ENCODE peak calls at places on chromosomes 13 and 19, in four cellular contexts. C is RWPE2, G is coronary artery, I is adrenal gland. O is an unnamed sample.

GRCh38 chr13:23963947-23964346 is 66.6 kb upstream of the C1QTNF9B start:
- DNase-seq in C (no peak), G (no peak), I (no peak), O (no peak)

GRCh38 chr13:66222926-66223325 is 1007.2 kb downstream of the PCDH9 start:
- DNase-seq in C (no peak), G (no peak), I (no peak), O (no peak)

GRCh38 chr19:58566989-58567388 is 6.1 kb downstream of the MZF1 start:
- DNase-seq in C (no peak), G (no peak), I (peak), O (no peak)

GRCh38 chr13:59269476-59269875 is 894.3 kb downstream of the DIAPH3 start:
- DNase-seq in C (no peak), G (no peak), I (no peak), O (no peak)

GRCh38 chr19:2315818-2316353 is 7.9 kb upstream of the LINGO3 start:
- DNase-seq in C (no peak), G (no peak), I (peak), O (no peak)

GRCh38 chr13:35724480-35724879 is 248.0 kb upstream of the MAB21L1 start:
- DNase-seq in C (no peak), G (no peak), I (no peak), O (no peak)

GRCh38 chr13:98473135-98473791 is 103.6 kb downstream of the STK24 start:
- DNase-seq in C (no peak), G (no peak), I (no peak), O (no peak)

GRCh38 chr13:28474491-28475134 is 20.3 kb downstream of the FLT1 start:
- DNase-seq in C (no peak), G (no peak), I (no peak), O (no peak)

GRCh38 chr19:10566658-10567410 is 1.0 kb upstream of the KRI1 start:
- DNase-seq in C (no peak), G (peak), I (no peak), O (no peak)

GRCh38 chr13:76527041-76527440 is 359.2 kb downstream of the KCTD12 start:
- DNase-seq in C (no peak), G (no peak), I (no peak), O (no peak)

GRCh38 chr13:59494560-59494970 is 669.2 kb downstream of the DIAPH3 start:
- DNase-seq in C (no peak), G (no peak), I (peak), O (no peak)

GRCh38 chr19:39637891-39638290 is 17.8 kb upstream of the LGALS16 start:
- DNase-seq in C (no peak), G (no peak), I (no peak), O (no peak)

GRCh38 chr13:111909501-111909900 is 157.4 kb upstream of the SOX1 start:
- DNase-seq in C (no peak), G (peak), I (no peak), O (peak)

GRCh38 chr13:106182404-106182803 is 353.1 kb downstream of the EFNB2 start:
- DNase-seq in C (no peak), G (no peak), I (no peak), O (no peak)

GRCh38 chr13:28527629-28528028 is 32.7 kb upstream of the FLT1 start:
- DNase-seq in C (no peak), G (no peak), I (no peak), O (no peak)

GRCh38 chr19:17358395-17358794 is 18.7 kb downstream of the PLVAP start:
- DNase-seq in C (no peak), G (no peak), I (peak), O (no peak)

GRCh38 chr19:39059302-39059701 is 24.9 kb upstream of the ACP7 start:
- DNase-seq in C (no peak), G (no peak), I (no peak), O (no peak)

GRCh38 chr13:33347866-33348265 is 62.3 kb upstream of the STARD13 start:
- DNase-seq in C (no peak), G (no peak), I (no peak), O (no peak)

GRCh38 chr13:98761126-98761978 is 8.9 kb upstream of the SLC15A1 start:
- DNase-seq in C (no peak), G (no peak), I (peak), O (no peak)

GRCh38 chr13:79128158-79128557 is 277.9 kb downstream of the RBM26 start:
- DNase-seq in C (no peak), G (no peak), I (no peak), O (no peak)

GRCh38 chr19:5567971-5568407 is 236 bp upstream of the TINCR start:
- DNase-seq in C (no peak), G (no peak), I (no peak), O (no peak)

GRCh38 chr13:36814465-36814864 is 4.6 kb upstream of the RFXAP start:
- DNase-seq in C (no peak), G (no peak), I (no peak), O (no peak)

GRCh38 chr19:1456121-1456900 is 6.4 kb downstream of the APC2 start:
- DNase-seq in C (no peak), G (no peak), I (no peak), O (no peak)

GRCh38 chr19:14916848-14917247 is 24.4 kb upstream of the OR7C2 start:
- DNase-seq in C (no peak), G (no peak), I (no peak), O (no peak)

GRCh38 chr13:112072531-112073244 is 5.7 kb downstream of the SOX1 start:
- DNase-seq in C (peak), G (no peak), I (no peak), O (no peak)

GRCh38 chr19:30788105-30788765 is 416.1 kb downstream of the ZNF536 start:
- DNase-seq in C (no peak), G (no peak), I (no peak), O (peak)

GRCh38 chr19:5121286-5122120 is 152.6 kb downstream of the KDM4B start:
- DNase-seq in C (no peak), G (no peak), I (no peak), O (no peak)

GRCh38 chr13:112443191-112444000 is 67.2 kb downstream of the SPACA7 start:
- DNase-seq in C (no peak), G (peak), I (peak), O (peak)

DNA sequence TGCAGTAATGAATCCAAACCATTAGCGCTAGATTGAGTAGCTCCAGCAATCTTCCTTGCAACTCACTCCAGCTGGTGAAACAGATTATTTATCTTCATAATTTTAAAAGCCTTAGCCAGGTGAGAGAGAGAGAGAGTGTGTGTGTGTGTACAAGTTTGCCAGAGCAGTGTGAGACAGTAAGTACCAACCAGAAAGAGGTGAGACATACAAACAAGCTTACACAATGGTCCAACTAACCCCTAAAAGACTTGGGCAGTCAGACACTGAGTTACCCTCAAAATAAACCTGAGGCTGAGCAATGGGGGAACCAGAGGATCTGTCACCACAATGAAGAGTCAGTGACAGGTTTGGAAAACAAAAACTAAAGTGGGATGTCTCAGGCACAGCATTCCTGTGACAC is 8.1 kb upstream of the THSD1 start:
- DNase-seq in C (no peak), G (no peak), I (no peak), O (no peak)
- TF ChIP-seq CTCF in C (no peak), G (no peak), I (no peak), O (no peak)

DNA sequence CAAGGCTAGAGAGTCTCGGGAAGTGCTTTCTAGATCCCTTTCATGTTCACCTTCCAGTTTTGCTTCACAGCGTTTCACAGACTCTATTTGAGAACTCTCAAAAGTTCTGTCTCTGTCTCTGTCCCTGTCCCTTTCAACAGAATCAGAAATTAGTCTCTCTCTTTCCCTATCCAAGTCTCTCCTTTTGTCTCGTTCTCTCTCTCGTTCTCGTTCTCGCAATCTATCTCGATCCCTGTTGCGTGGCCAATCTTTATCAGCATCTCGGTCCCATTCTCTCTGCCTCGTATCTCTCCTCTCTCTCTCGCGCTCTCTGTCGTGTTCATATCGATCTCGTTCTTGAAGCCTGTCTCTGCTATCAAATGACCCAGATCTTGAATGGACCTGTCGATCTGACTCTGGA is 85.0 kb downstream of the ZC3H13 start:
- DNase-seq in C (no peak), G (no peak), I (no peak), O (no peak)
- H3K4me3 ChIP-seq in C (no peak), G (no peak), I (no peak), O (no peak)

DNA sequence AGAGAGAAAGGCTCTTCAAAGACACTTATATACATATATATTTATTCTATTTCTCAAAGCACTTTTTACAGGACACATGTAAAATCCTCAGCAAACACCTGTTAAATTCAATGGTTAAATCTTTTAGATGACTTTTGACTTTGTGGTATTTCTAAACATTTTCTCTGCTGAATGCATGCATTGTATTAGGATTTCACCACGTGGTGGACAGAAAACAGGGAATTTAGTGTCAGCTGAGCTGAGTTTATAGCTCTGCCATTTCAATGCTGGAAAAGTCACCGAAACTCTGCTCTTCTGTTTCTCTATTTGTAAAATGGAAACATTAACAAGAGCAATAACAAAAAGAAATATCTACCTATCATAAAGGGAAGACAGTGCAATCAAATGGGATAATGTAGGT is 375.6 kb downstream of the ENOX1 start:
- DNase-seq in C (no peak), G (no peak), I (no peak), O (no peak)
- H3K27ac ChIP-seq in C (no peak), G (no peak), I (no peak), O (no peak)

DNA sequence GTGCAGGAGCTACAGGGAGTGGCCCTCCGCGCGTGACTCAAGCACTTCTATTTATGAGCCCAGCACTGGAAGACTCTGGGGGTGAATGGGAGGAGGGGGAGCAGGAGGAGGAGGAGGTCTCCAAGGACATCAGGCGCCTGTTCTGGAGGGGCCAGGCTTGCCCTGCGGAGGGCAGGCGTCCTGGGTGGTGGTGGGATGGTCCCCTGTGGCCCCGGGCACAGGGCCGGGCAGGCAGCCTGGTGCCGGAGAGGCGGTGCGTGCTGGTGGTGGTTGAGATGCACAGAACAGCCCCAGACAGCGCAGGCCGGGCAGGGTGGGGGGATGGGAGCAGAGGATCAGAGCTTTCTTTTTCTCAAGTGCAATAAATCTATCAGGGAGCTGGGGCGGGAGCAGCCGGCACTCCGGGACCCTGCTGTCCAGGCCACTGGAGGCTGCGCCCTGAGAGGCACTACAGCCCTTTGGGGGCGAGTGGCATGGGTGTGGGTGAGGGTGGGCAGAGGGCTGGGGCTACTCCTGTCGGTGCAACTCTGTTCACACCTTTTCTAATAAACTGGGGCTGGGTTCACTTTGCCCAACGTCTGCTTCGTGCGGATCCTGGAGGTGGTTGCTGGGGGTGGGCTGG is 14.0 kb downstream of the NKPD1 start:
- DNase-seq in C (no peak), G (no peak), I (no peak), O (no peak)
- TF ChIP-seq CTCF in C (no peak), G (no peak), I (no peak), O (no peak)

DNA sequence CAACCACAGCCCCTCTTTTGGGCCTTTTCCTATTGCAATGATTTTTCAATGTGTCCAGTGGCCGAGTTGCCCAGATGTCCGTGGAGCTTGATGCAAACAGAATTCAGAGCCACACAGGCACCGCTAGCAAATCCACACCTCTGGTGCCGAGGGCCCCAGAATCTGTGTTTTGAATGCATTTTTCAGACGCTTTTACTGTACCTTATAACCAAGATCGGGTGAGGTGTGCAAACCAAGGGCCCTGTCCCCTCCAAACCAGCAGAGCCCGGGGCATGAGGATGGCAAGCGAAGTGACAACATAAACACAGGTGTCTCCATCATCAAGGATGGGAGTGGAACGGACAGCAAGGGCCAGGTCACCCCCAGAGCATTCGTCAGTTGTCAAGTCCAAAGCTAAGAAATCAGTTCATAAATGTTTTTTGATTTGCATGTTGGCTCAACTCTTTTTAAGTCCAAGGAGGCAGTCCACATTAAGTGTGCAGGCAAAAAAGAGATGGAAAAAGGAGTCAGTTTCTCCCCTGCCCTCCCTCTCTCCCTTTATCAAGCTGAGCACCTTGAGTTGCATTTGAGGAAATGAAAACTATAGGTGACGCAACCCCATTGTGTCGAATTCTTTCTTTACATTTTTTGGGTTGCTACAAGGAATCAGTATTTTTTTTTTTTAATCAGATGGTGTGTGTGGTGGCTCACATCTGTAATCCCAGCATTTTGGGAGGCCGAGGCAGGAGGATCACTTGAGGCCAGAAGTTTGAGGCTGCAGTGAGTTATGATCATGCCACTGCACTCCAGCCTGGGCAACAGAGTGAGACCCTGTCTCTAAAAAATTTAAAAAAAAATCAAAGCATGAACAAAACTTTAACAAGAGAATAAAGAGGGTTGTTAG is 2.9 kb downstream of the CCDC8 start:
- DNase-seq in C (no peak), G (no peak), I (no peak), O (no peak)
- H3K4me3 ChIP-seq in C (no peak), G (peak), I (peak), O (peak)

DNA sequence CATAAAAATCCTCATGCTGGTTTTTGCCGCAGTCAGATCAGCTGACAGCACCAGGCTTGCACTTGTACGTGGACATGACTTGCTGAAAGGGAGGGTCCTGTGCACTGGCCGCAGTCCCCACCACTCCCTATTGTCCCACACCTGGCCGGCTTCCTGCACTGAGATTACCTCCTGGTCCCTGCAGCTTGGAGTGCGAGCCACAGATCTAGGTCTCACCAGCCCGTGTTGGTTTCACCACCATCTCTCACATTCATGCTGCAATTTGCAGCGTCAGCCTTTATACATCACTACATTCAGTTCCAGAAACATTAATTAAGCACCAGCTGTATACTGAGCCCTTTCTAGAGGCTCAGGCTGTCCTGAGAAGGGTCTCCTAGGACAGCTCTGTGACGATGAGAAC is 15.0 kb upstream of the CD22 start:
- DNase-seq in C (no peak), G (no peak), I (no peak), O (no peak)
- H3K27ac ChIP-seq in C (no peak), G (no peak), I (no peak), O (no peak)

DNA sequence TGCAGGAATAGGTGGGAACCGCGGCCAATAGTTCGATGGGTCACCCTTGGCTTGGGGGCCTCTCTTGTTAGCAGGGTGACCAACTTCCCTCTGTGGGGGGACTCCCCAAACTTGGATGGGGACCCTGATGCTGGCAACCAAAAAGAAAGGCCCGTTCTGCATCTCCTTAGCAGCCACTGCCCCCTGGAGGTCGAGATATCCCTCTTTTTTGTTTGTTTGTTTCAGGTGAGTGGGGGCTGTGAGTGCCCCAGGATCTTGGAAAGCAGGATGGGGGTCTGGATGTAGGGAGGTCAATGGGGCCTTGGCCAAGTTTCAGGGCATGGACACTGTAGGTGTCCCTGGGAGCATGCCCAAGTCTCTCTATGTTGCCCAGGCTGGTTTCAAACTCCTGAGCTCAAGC is 7.7 kb upstream of the CRTC1 start:
- DNase-seq in C (no peak), G (no peak), I (no peak), O (no peak)
- TF ChIP-seq CTCF in C (peak), G (no peak), I (no peak), O (no peak)

DNA sequence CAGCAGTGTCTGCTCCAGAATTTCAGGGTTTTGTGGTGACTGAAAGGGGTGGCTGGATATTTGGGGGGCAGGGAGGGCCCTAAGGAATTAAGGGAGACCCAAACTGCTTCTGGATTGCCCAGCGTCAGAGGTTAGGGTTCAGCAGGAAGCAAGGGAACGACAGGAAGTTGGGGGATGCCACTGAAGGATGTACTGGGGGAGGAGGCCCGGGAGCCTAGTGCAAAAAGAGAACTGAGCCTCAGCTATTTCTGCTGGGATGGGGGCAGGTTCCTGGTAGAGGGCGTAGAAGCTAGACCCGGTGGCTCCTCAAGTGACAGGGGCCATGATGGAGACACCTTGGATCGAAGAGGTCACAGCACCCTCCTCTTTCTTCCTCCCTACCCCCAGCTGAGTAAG is 1.1 kb downstream of the CYP2S1 start:
- DNase-seq in C (no peak), G (no peak), I (no peak), O (no peak)
- H3K4me3 ChIP-seq in C (no peak), G (no peak), I (no peak), O (peak)

DNA sequence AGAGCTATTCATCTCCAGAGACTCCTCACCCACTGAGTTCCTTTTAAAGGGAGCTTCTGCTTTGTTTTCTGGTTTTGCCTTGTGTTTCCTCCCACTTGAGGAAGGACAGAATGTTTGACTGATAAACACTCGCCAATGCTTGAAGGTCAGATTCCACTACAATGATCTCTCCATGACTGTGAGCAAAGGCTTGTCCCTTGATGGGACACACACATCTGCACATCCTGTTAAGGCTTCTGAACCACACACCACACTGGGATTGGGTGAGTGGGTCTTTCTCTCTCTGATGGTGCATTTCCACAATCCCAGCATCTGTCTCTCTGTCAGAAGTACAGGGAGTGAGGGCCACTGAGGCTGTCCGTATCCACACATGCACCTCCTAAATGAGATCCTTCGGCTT is 245.3 kb downstream of the IRS2 start:
- DNase-seq in C (no peak), G (no peak), I (no peak), O (no peak)
- H3K27ac ChIP-seq in C (no peak), G (no peak), I (no peak), O (no peak)

GRCh38 chr19:36918090-36918489 is 2.0 kb downstream of the ZNF568 start:
- DNase-seq in C (no peak), G (no peak), I (no peak), O (no peak)

GRCh38 chr19:36916991-36917390 is 859 bp downstream of the ZNF568 start:
- DNase-seq in C (no peak), G (no peak), I (peak), O (no peak)

GRCh38 chr19:36915992-36916830 is at the start of the genes ZNF568 and ZNF829:
- DNase-seq in C (peak), G (peak), I (peak), O (peak)
- TF ChIP-seq CTCF in C (peak), G (peak), I (peak), O (peak)

O was measured in vagina.